ENCODE peak calls at places on chromosomes 6 and 20, in four cellular contexts. Z is HL-60, I is K562, D is GM12891. H is an unnamed sample.
A peak's percentile ranks its signal among the peaks of the same experiment; 100 is the strongest.

GRCh38 chr20:37755665-37756064 is 61.8 kb downstream of the CTNNBL1 start:
- DNase-seq in D (no peak), I (peak; percentile 14), Z (no peak), H (no peak)

GRCh38 chr6:90086517-90086916 is 192.2 kb downstream of the GJA10 start:
- DNase-seq in I (no peak), Z (no peak), D (no peak), H (no peak)

GRCh38 chr6:135087803-135088202 is 33.2 kb upstream of the HBS1L start:
- DNase-seq in I (no peak), D (no peak), Z (peak; percentile 44), H (no peak)

GRCh38 chr6:98724537-98724936 is 109.8 kb upstream of the POU3F2 start:
- DNase-seq in I (no peak), D (no peak), Z (no peak), H (no peak)

GRCh38 chr6:36110863-36111262 is 19.4 kb upstream of the MAPK13 start:
- DNase-seq in D (no peak), I (peak; percentile 47), Z (no peak), H (no peak)

GRCh38 chr6:22980446-22980845 is 411.1 kb downstream of the HDGFL1 start:
- DNase-seq in D (no peak), Z (no peak), I (no peak), H (no peak)

GRCh38 chr6:82033631-82034211 is 213.8 kb downstream of the IBTK start:
- DNase-seq in D (no peak), Z (no peak), I (no peak), H (no peak)

GRCh38 chr6:79602859-79603258 is 28.3 kb upstream of the SH3BGRL2 start:
- DNase-seq in D (no peak), Z (no peak), I (no peak), H (no peak)

GRCh38 chr6:39102024-39102820 is 12.8 kb downstream of the SAYSD1 start:
- DNase-seq in Z (no peak), D (no peak), I (peak; percentile 79), H (no peak)

GRCh38 chr6:36382976-36383375 is 4.5 kb downstream of the ETV7 start:
- DNase-seq in Z (no peak), D (no peak), I (no peak), H (no peak)

GRCh38 chr6:29947292-29947980 is 5.1 kb downstream of the HLA-A start:
- DNase-seq in Z (no peak), D (no peak), I (no peak), H (no peak)

GRCh38 chr20:53186630-53187029 is 214.5 kb downstream of the TSHZ2 start:
- DNase-seq in Z (no peak), I (peak; percentile 36), D (no peak), H (no peak)

GRCh38 chr6:139943391-139943790 is 568.9 kb upstream of the CITED2 start:
- DNase-seq in D (no peak), I (no peak), Z (no peak), H (no peak)

GRCh38 chr6:32946893-32947292 is 6.0 kb downstream of the HLA-DMA start:
- DNase-seq in I (no peak), D (no peak), Z (no peak), H (no peak)

GRCh38 chr20:63273635-63274380 is 1.2 kb downstream of the ARFGAP1 start:
- DNase-seq in I (peak; percentile 73), D (no peak), Z (no peak), H (no peak)

GRCh38 chr6:137927777-137928218 is 60.7 kb downstream of the TNFAIP3 start:
- DNase-seq in I (peak; percentile 49), Z (peak; percentile 85), D (no peak), H (peak; percentile 99)

GRCh38 chr20:8183526-8183925 is 51.5 kb downstream of the PLCB1 start:
- DNase-seq in D (no peak), I (no peak), Z (no peak), H (no peak)

GRCh38 chr6:11467364-11467763 is 70.2 kb upstream of the TMEM170B start:
- DNase-seq in I (no peak), D (no peak), Z (no peak), H (peak; percentile 88)

GRCh38 chr6:81759782-81760181 is 7.3 kb upstream of the TENT5A start:
- DNase-seq in Z (no peak), D (no peak), I (no peak), H (no peak)

GRCh38 chr6:3336859-3337515 is 78.2 kb downstream of the PSMG4 start:
- DNase-seq in I (no peak), Z (no peak), D (no peak), H (no peak)

GRCh38 chr6:101114703-101115102 is 233.6 kb upstream of the ASCC3 start:
- DNase-seq in Z (no peak), I (no peak), D (no peak), H (no peak)

GRCh38 chr6:130681028-130681427 is 146.2 kb upstream of the SMLR1 start:
- DNase-seq in Z (no peak), D (no peak), I (no peak), H (no peak)

GRCh38 chr20:44166477-44166876 is 20.5 kb downstream of the JPH2 start:
- DNase-seq in I (no peak), Z (no peak), D (no peak), H (no peak)

GRCh38 chr20:47350181-47350550 is 6.3 kb downstream of the ZMYND8 start:
- DNase-seq in I (no peak), Z (no peak), D (no peak), H (no peak)

DNA sequence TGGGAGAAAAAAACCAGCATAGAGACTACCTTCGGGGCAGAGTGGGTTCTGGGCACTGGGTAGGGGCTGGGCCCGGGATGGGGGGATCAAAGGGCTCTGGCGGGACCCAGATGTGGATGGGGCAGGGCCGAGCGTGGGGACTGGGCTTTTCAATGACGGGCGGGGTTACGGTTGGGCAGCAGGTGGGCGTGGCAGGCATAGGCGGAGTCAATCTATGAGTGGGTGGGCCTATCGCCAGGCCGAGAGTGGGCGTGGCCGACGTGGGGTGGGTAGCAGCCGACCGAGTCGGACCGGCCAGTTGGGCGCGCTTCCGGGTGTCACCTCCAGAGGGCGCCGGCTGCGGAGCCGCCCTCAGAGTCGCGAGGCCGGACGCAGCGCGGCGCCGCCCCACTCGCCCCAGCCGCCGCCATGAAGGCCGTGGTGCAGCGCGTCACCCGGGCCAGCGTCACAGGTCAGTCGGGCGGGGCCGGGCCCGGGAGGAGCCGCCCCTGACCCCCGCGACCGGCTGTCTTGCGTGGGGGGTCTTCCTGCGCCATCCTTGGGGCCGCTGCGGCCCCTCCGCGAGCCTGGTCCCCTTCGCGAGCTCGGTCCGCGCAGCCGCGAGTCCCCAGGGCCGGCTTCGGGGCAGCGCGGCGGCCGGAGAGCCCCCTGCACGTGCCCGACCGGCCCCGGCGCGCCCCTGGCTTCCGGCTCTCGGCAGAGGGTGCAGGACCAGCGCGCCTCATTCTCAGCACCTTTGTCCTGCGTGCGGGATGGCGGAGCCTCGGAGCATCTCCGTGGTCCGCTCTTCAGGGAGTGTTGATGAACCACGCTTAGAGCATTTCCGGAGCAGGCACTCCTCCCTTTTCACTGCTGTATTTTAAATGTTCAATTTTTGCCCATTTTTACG is at the start of gene DTD1:
- DNase-seq in D (peak; percentile 79), I (peak; percentile 88), Z (peak; percentile 83), H (peak; percentile 57)
- TF ChIP-seq SPI1 in D (no peak), I (no peak), Z (no peak), H (no peak)

DNA sequence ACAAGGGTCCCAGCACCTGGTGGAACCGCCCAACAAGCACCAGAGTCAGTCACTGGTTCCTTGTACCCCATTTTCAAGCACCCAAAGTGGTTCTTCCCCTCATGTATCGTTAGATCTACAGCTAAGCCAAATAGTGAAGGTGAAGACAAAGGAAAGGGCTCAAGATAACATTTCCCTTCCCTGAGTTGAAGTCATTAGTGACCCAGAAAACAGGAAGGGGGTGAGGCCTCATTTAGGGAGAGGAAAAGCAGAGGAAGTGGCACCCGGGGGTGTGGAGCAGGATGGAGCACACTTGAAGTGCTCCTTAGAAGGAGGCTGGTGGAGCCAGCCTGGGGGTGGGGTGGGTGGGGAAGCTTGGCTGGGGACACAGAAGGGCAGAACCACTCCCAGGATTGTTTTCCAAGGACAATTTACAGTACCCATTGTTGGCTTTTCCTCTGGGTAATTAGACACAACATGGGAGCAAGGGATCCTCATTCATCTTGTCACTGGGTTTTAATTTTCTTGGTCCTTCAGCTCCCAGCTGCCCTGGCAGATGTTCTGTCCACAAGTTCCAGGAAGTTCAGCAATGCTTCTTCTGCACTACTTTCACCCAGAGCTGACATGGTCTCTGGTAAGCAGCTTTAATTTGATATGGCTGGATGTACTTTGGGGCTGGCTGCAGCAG is 73.3 kb upstream of the CD93 start:
- DNase-seq in Z (peak; percentile 78), I (no peak), D (no peak), H (no peak)
- TF ChIP-seq SPI1 in Z (peak; percentile 91), I (peak; percentile 87), D (peak; percentile 15), H (no peak)

GRCh38 chr6:25670793-25671513 is 18.9 kb downstream of the SCGN start:
- DNase-seq in Z (no peak), D (no peak), I (no peak), H (no peak)
- TF ChIP-seq SPI1 in Z (no peak), D (no peak), I (no peak), H (no peak)

DNA sequence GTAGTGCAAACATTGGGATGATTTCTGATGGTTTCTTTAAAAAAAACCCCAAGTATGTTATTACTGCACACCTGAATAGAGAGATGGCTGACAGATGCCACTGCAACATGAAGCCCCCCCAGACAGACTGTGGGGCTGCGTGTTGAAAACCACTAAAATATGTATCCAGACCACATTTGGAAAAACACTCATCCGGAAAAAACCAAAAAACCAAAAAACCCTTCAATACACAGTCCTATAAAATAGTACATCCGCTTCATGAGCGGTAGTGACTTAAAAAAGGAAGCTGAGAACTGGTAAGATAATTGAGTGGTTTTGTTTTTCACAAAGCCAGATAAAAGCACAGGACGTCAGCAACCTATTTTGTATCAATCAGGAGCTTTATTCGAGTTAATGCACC is 47.1 kb upstream of the EDN3 start:
- DNase-seq in Z (peak; percentile 45), D (no peak), I (no peak), H (no peak)
- TF ChIP-seq SPI1 in Z (peak; percentile 33), D (no peak), I (no peak), H (no peak)

DNA sequence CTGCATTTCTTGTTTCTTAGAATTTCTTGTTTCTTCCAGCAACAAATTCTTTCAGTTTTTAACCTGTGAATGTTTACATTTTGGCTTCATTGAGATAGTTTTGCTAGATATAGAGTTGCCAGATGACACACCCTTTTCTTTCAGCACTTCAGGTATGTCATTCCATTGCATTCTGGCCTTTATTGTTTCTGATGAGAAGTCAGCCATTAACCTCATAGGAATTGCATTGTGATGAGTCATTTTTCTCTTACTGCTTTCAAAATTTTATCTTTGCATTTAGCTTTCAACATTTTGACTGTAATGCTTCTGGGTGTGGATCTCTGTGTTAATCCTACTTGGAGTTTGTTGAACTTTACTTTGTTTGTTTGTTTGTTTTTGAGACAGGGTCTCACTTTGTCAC is 440.3 kb upstream of the HS3ST5 start:
- DNase-seq in Z (no peak), D (no peak), I (no peak), H (no peak)
- TF ChIP-seq SPI1 in Z (no peak), D (no peak), I (no peak), H (no peak)

DNA sequence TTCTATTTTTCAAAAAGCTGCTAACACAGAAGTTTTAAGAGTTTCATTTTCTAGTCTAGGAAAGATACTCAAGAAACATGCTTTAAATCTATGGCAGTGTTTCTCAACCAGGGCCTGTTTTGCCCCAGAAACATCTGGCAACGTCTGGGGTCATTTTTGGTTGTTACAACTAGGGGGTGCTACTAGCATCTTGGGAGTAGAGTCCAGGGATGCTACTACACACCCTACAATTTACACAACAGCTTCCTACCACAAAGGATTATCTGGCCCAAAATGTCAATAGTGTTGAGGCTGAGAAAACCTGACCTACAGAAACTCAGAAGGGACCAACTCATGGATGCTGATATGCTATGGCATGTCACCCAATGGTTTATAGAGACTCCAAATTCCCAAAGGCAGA is 24.4 kb downstream of the SERAC1 start:
- DNase-seq in I (peak; percentile 51), D (no peak), Z (peak; percentile 30), H (no peak)
- TF ChIP-seq SPI1 in I (no peak), D (no peak), Z (no peak), H (no peak)